ENCODE peak calls at places on chromosomes 16 and 17, in six cellular contexts. O is IMR-90; M is activated CD4-positive, alpha-beta T cell treated with anti-CD3 and anti-CD28 coated beads for 4 hours; B is tibial nerve; Y is HT1080; C is NCI-H1105 treated with DMSO at 0.1 percent for 48 hours. J is an unnamed sample.

GRCh38 chr16:87457724-87458423 is 35.0 kb downstream of the ZCCHC14 start:
- DNase-seq in O (peak; percentile 99), M (peak; percentile 44), B (no peak), Y (peak; percentile 98), C (no peak), J (peak; percentile 97)

GRCh38 chr16:72877374-72878028 is 170.4 kb downstream of the ZFHX3 start:
- DNase-seq in O (peak; percentile 88), M (no peak), B (no peak), Y (peak; percentile 98), C (no peak), J (peak; percentile 94)

GRCh38 chr16:10744370-10745030 is 858 bp downstream of the NUBP1 start:
- DNase-seq in O (peak; percentile 49), M (no peak), B (no peak), Y (no peak), C (no peak), J (no peak)

GRCh38 chr16:88349903-88350900 is 32.6 kb upstream of the ZNF469 start:
- DNase-seq in O (no peak), M (no peak), B (no peak), Y (no peak), C (no peak), J (no peak)

GRCh38 chr16:56688762-56689161 is 6.5 kb downstream of the MT1X start:
- DNase-seq in O (no peak), M (no peak), B (no peak), Y (no peak), C (no peak), J (no peak)

GRCh38 chr16:3187798-3188674 is at the start of gene OR1F1:
- DNase-seq in O (peak; percentile 80), M (no peak), B (no peak), Y (peak; percentile 91), C (peak; percentile 51), J (peak; percentile 79)

GRCh38 chr17:77865109-77865611 is 93.3 kb upstream of the TNRC6C start:
- DNase-seq in O (no peak), M (no peak), B (no peak), Y (no peak), C (no peak), J (no peak)

GRCh38 chr16:57988929-57989328 is 11.5 kb downstream of the ZNF319 start:
- DNase-seq in O (no peak), M (no peak), B (no peak), Y (no peak), C (peak; percentile 29), J (peak; percentile 70)

GRCh38 chr17:77591231-77591785 is 367.2 kb upstream of the TNRC6C start:
- DNase-seq in O (no peak), M (no peak), B (no peak), Y (no peak), C (no peak), J (no peak)